ENCODE peak calls at places on chromosome 21, in four cellular contexts. T is SK-N-SH, N is cardiac muscle cell, X is left ventricle myocardium inferior. D is an unnamed sample.

GRCh38 chr21:33124879-33125278 is 54.9 kb downstream of the OLIG1 start:
- DNase-seq in T (no peak), N (no peak), X (no peak), D (no peak)

GRCh38 chr21:43300496-43301423 is 126.2 kb downstream of the SIK1 start:
- DNase-seq in T (no peak), N (no peak), X (peak; percentile 63), D (no peak)

GRCh38 chr21:34843562-34843961 is 174.8 kb downstream of the CLIC6 start:
- DNase-seq in X (no peak), N (no peak), T (no peak), D (no peak)

GRCh38 chr21:20882462-20883415 is 115.5 kb upstream of the NCAM2 start:
- DNase-seq in X (no peak), T (peak; percentile 16), N (peak; percentile 66), D (peak; percentile 63)

GRCh38 chr21:34545079-34545884 is 33.3 kb upstream of the KCNE1 start:
- DNase-seq in X (no peak), T (no peak), N (peak; percentile 49), D (no peak)

GRCh38 chr21:31873696-31874599 is 1.1 kb downstream of the HUNK start:
- DNase-seq in N (peak; percentile 74), T (peak; percentile 91), X (peak; percentile 33), D (peak; percentile 80)

GRCh38 chr21:34109075-34109474 is 35.7 kb downstream of the MRPS6 start:
- DNase-seq in N (no peak), T (no peak), X (no peak), D (no peak)

GRCh38 chr21:33541756-33542639 is at the start of gene GART:
- DNase-seq in X (peak; percentile 85), T (peak; percentile 88), N (peak; percentile 90), D (peak; percentile 93)

GRCh38 chr21:33949516-33950424 is 34.2 kb upstream of the ATP5PO start:
- DNase-seq in T (no peak), N (no peak), X (no peak), D (no peak)

GRCh38 chr21:38951095-38951745 is 145.5 kb downstream of the ETS2 start:
- DNase-seq in N (no peak), X (no peak), T (no peak), D (no peak)

GRCh38 chr21:43846430-43846829 is 18.6 kb upstream of the AGPAT3 start:
- DNase-seq in N (no peak), X (no peak), T (no peak), D (no peak)

GRCh38 chr21:45531393-45532215 is 10.6 kb downstream of the SLC19A1 start:
- DNase-seq in X (peak; percentile 11), T (no peak), N (no peak), D (peak; percentile 12)

DNA sequence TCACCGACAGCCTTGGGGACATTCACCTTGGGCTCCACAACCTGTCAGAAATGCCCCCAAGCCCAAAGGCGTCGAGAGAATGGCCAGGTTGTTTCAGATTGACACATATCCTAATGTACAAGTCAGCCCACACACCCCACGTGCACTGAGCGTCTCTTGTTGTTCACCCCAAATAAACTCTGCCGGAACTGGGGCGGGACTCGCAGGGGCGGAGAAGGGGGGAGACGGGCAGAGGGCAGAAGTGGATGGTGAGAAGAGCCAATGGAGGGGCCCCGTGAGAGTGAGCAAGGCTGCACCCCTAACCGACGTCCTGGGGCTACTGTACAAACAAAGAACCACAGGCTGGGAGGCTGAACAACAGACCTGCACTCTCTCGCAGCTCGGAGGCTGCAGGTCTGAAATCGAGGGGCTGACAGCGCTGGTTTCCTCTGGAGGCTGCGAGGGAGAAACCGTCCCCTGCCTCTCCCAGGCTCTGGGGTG is 8.5 kb upstream of the UMODL1 start:
- DNase-seq in X (no peak), N (no peak), T (no peak), D (no peak)
- H3K4me1 ChIP-seq in X (peaks cover 2% of the 10 kb centered on the region), N (no peaks in the 10 kb centered on the region), T (no peaks in the 10 kb centered on the region), D (no peaks in the 10 kb centered on the region)

GRCh38 chr21:14526199-14526598 is 19.9 kb downstream of the SAMSN1 start:
- DNase-seq in X (no peak), N (peak; percentile 27), T (no peak), D (no peak)
- H3K4me3 ChIP-seq in X (no peak overlapping the region), N (no peak overlapping the region), T (no peak overlapping the region), D (no peak overlapping the region)

GRCh38 chr21:37447288-37447936 is 80.8 kb downstream of the DYRK1A start:
- DNase-seq in X (no peak), T (no peak), N (peak; percentile 27), D (no peak)
- H3K4me1 ChIP-seq in X (peaks cover 99% of the 10 kb centered on the region), T (peaks cover 22% of the 10 kb centered on the region), N (peaks cover 37% of the 10 kb centered on the region), D (peaks cover 16% of the 10 kb centered on the region)

GRCh38 chr21:27219068-27219467 is 252.2 kb upstream of the ADAMTS5 start:
- DNase-seq in X (no peak), N (no peak), T (no peak), D (no peak)

GRCh38 chr21:27225142-27225541 is 258.3 kb upstream of the ADAMTS5 start:
- DNase-seq in N (no peak), X (no peak), T (no peak), D (no peak)

GRCh38 chr21:27221084-27221483 is 254.2 kb upstream of the ADAMTS5 start:
- DNase-seq in X (no peak), N (no peak), T (no peak), D (no peak)

GRCh38 chr21:27220416-27220815 is 253.5 kb upstream of the ADAMTS5 start:
- DNase-seq in X (no peak), T (no peak), N (no peak), D (no peak)
- H3K4me3 ChIP-seq in X (no peak overlapping the region), T (no peak overlapping the region), N (no peak overlapping the region), D (no peak overlapping the region)